ENCODE peak calls at places on chromosomes 2 and 18, in ten cellular contexts. U is body of pancreas, P is breast epithelium, L is ovary, V is adrenal gland, I is heart left ventricle, J is stomach, F is esophagus muscularis mucosa, K is thyroid gland, H is tibial nerve. G is an unnamed sample. For H3K4me1, the result is how much of the 10 kb centered on the place peaks cover.

GRCh38 chr18:58807766-58808165 is 56.9 kb upstream of the ZNF532 start:
- DNase-seq in I (no peak), U (no peak), H (no peak), J (no peak), F (no peak), P (no peak), K (peak), V (no peak), L (no peak), G (no peak)

GRCh38 chr2:133138693-133139092 is 429.6 kb downstream of the NCKAP5 start:
- DNase-seq in K (peak), L (no peak), H (no peak), F (no peak), P (no peak), U (no peak), I (no peak), V (no peak), J (no peak), G (no peak)

GRCh38 chr2:217652761-217653160 is 350.0 kb downstream of the TNS1 start:
- DNase-seq in V (no peak), J (no peak), K (no peak), H (no peak), P (no peak), I (no peak), F (no peak), U (no peak), L (no peak), G (no peak)

GRCh38 chr2:67453365-67453764 is 56.2 kb downstream of the ETAA1 start:
- DNase-seq in L (no peak), J (no peak), V (peak), U (no peak), F (no peak), P (no peak), K (no peak), H (no peak), I (no peak), G (no peak)

GRCh38 chr18:55988537-55988936 is 400.5 kb upstream of the TCF4 start:
- DNase-seq in U (no peak), J (no peak), F (no peak), H (no peak), K (no peak), V (no peak), I (peak), P (no peak), L (no peak), G (no peak)

GRCh38 chr2:168849610-168850009 is 40.6 kb downstream of the SPC25 start:
- DNase-seq in F (no peak), I (peak), U (peak), L (peak), K (peak), P (no peak), J (peak), V (peak), H (no peak), G (peak)

GRCh38 chr2:191298306-191298705 is 53.1 kb downstream of the MYO1B start:
- DNase-seq in L (no peak), J (no peak), V (no peak), H (no peak), F (no peak), U (no peak), P (no peak), I (no peak), K (no peak), G (no peak)

GRCh38 chr2:26346454-26347053 is at the start of gene ADGRF3:
- DNase-seq in J (peak), F (no peak), H (no peak), V (peak), L (peak), U (peak), P (peak), I (peak), K (peak), G (peak)

GRCh38 chr2:72780483-72780882 is 45.4 kb downstream of the EXOC6B start:
- DNase-seq in L (no peak), I (no peak), P (no peak), H (no peak), V (no peak), F (no peak), K (no peak), J (no peak), U (peak), G (no peak)

GRCh38 chr18:31683968-31684278 is 458 bp downstream of the B4GALT6 start:
- DNase-seq in J (no peak), H (no peak), K (no peak), U (no peak), V (no peak), I (no peak), P (no peak), L (no peak), F (no peak), G (no peak)

GRCh38 chr18:845152-845819 is 33.2 kb upstream of the YES1 start:
- DNase-seq in U (no peak), I (peak), F (no peak), L (no peak), K (no peak), H (no peak), V (no peak), P (no peak), J (no peak), G (no peak)

GRCh38 chr2:179031731-179032408 is 18.1 kb downstream of the CCDC141 start:
- DNase-seq in P (no peak), L (no peak), U (no peak), K (no peak), I (no peak), J (no peak), F (no peak), V (no peak), H (no peak), G (no peak)

GRCh38 chr2:10161961-10162441 is 39.5 kb downstream of the RRM2 start:
- DNase-seq in F (no peak), V (no peak), K (no peak), I (no peak), H (no peak), U (no peak), L (no peak), P (no peak), J (no peak), G (no peak)

GRCh38 chr2:19358242-19359020 is at the start of gene OSR1:
- DNase-seq in J (peak), L (peak), F (peak), I (peak), K (peak), U (peak), P (peak), V (peak), H (no peak), G (peak)

GRCh38 chr2:222470802-222471468 is 46.6 kb downstream of the SGPP2 start:
- DNase-seq in H (no peak), J (no peak), L (no peak), P (no peak), K (no peak), U (no peak), I (no peak), V (no peak), F (no peak), G (no peak)

GRCh38 chr2:177617849-177618248 is 225.3 kb downstream of the AGPS start:
- DNase-seq in L (no peak), V (no peak), I (no peak), P (no peak), H (no peak), J (no peak), U (no peak), F (peak), K (no peak), G (no peak)

GRCh38 chr2:110115291-110116032 is at the start of gene MALL:
- DNase-seq in H (no peak), U (peak), K (peak), J (peak), I (no peak), F (peak), P (no peak), L (no peak), V (no peak), G (no peak)

GRCh38 chr2:105778344-105778607 is 33.6 kb downstream of the NCK2 start:
- DNase-seq in F (no peak), H (no peak), I (no peak), J (no peak), U (no peak), L (no peak), K (no peak), P (no peak), V (no peak), G (no peak)

GRCh38 chr2:27202829-27203228 is 9.0 kb upstream of the ATRAID start:
- DNase-seq in V (no peak), P (no peak), U (no peak), L (no peak), K (no peak), H (no peak), F (no peak), I (no peak), J (no peak), G (no peak)

GRCh38 chr2:216804357-216805350 is 55.2 kb downstream of the TNP1 start:
- DNase-seq in J (no peak), P (no peak), H (no peak), U (no peak), I (no peak), L (no peak), K (no peak), F (no peak), V (no peak), G (no peak)

GRCh38 chr2:221124542-221125235 is 447.4 kb downstream of the EPHA4 start:
- DNase-seq in U (no peak), H (no peak), L (no peak), V (no peak), P (peak), I (peak), J (no peak), K (no peak), F (no peak), G (no peak)

GRCh38 chr2:109694190-109694589 is 80.0 kb downstream of the SOWAHC start:
- DNase-seq in P (peak), K (peak), L (no peak), V (peak), J (no peak), I (no peak), U (no peak), H (no peak), F (no peak), G (no peak)

GRCh38 chr2:166382-166781 is 97.5 kb downstream of the SH3YL1 start:
- DNase-seq in K (no peak), I (no peak), P (no peak), U (peak), F (no peak), V (no peak), H (no peak), L (no peak), J (no peak), G (no peak)

GRCh38 chr18:35682282-35682867 is 100.8 kb downstream of the GALNT1 start:
- DNase-seq in J (no peak), V (no peak), F (no peak), K (no peak), H (no peak), L (no peak), U (no peak), P (no peak), I (no peak), G (no peak)

GRCh38 chr2:204665771-204666170 is 120.5 kb downstream of the PARD3B start:
- DNase-seq in F (no peak), H (no peak), V (no peak), K (no peak), J (no peak), P (no peak), I (no peak), L (no peak), U (no peak), G (no peak)
- H3K4me3 ChIP-seq in F (no peak), H (no peak), V (no peak), K (no peak), J (no peak), P (no peak), I (no peak), L (no peak), U (no peak), G (no peak)

DNA sequence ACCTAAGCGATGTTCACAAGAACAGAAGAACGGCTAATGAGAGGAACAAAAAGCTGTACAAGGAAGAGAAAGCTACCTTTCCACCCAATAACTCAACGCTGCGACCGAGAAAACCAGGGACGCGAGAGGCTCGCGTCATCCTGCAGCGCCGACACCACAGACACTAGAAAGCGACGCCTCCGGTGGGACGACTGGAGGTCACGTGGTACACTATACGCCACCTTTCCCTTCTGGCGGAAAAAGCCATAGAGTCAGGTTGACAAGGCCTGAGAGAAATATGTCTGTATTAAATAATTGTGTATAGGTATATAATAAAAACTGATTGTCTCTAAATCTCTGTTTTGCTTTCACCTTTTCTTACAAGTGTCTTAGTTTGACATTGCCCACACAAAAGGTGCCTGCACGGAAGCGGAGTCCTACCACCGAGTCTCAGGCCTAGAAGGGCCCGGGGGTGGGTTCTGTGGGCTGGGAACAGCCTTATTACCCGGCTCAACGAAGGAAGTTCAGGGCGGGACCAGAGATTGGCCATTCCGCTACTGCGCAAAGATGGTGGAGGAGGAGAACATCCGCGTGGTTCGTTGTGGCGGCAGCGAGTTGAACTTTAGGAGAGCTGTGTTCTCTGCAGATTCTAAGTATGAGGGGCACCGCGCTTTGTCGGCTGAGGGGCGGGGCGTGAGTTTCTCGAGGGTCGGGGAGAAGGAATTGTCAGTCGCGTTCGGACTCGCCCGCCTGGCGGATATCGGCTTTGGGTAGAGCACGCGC is at the start of gene WDR75:
- DNase-seq in I (peak), P (peak), K (peak), U (peak), H (peak), J (peak), V (peak), F (peak), L (peak), G (peak)
- TF ChIP-seq POLR2A in I (no peak), P (peak), K (peak), U (peak), H (peak), J (peak), V (peak), F (peak), L (peak), G (peak)

GRCh38 chr2:85435986-85436835 is 17.7 kb downstream of the SH2D6 start:
- DNase-seq in P (no peak), L (no peak), J (no peak), I (no peak), F (no peak), H (no peak), K (peak), U (no peak), V (no peak), G (no peak)
- H3K4me1 ChIP-seq in P (under half), L (under half), J (under half), I (under half), F (half or more), H (half or more), K (half or more), U (half or more), V (under half), G (under half)

DNA sequence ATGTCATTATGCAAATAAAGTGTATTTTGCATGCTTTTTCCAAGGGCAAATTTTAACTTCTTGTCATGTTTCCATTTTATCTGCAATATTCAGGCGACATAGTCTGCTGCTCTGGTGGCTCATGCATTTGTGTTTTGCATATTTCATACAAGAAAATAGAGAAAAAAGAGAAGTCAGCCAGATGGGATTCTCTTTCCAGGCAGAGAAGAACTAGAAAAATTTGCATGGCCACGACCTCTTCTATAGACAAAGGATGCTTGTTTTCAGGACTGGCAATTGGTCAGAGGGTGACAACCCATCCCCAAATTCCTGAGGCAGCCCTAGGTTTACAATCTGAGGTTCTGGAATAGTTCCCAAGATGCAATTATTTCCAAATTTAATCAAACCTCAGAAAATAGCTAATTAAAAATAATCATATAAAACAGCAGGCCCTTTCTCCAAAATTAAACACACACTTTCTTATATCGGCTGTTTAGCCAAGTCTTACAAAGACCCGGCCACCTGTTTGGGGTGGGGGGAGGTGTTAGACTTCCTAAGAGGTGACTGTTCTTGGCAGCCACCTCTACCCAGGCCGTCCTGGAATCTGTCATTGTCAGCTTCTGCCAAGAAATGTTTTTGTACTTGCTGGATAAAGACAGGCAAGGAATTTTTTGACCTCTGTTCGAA is 20.6 kb upstream of the SOS1 start:
- DNase-seq in V (no peak), I (no peak), J (no peak), K (no peak), U (no peak), H (no peak), L (no peak), P (no peak), F (no peak), G (no peak)
- H3K4me3 ChIP-seq in V (no peak), I (no peak), J (no peak), K (no peak), U (no peak), H (no peak), L (no peak), P (no peak), F (no peak), G (no peak)

GRCh38 chr2:113183703-113184102 is 9.9 kb downstream of the PSD4 start:
- DNase-seq in K (no peak), H (no peak), V (no peak), P (no peak), J (no peak), F (no peak), I (no peak), U (no peak), L (no peak), G (no peak)
- TF ChIP-seq POLR2A in K (no peak), H (no peak), V (no peak), P (no peak), J (no peak), F (no peak), I (no peak), U (no peak), L (no peak), G (no peak)

DNA sequence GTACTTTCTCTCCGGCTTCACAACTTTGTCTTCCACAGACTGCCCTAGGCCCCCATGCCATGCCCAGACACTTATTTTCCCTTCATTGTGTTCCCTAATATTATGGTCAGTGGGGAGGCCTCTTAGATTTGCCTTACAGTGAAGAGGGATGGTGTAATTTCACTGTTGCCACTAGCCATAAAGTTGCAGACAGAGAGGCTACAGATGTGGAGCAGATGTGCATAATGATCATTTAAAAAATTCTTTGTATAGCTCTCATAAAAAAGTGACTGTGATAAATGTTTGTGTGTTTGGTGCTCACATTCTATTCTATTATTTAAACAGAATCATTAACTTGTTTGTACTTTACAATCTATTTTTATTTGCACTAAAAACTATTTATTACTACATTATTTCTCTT is 67.5 kb upstream of the FN1 start:
- DNase-seq in P (no peak), V (no peak), K (no peak), F (no peak), L (no peak), I (no peak), J (no peak), U (no peak), H (no peak), G (no peak)
- H3K4me1 ChIP-seq in P (under half), V (under half), K (under half), F (under half), L (under half), I (under half), J (under half), U (under half), H (under half), G (under half)

DNA sequence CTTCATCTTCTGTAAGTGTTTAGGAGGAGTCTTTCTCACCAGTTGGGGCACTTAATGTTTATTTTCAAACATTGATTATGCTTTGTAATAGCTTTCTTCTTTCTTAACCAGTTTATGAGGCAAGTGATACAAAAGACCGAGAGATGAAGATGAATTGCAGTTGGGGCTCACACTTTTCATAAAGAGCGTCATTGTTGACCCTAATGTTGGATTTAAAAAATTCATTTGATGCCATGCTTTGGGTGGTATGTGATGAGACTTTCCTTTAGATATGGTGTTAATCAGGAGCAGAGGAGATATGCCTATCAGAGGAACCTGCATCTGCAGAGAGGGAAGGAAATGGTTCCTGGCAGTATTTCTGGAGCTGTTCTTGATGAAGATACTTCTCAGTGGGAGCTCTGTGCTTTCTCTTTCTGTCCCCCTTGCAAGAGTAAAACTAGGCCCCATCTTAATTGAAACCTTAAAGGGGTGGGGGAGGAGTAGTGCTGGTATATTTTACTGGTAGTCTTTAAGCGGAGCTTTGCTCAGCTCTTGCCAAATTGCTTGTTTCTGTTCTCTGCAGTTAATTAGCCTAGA is 2.3 kb downstream of the EML4 start:
- DNase-seq in L (no peak), F (no peak), P (no peak), U (no peak), V (no peak), H (no peak), J (no peak), I (no peak), K (no peak), G (no peak)
- H3K4me3 ChIP-seq in L (no peak), F (no peak), P (peak), U (no peak), V (no peak), H (peak), J (peak), I (no peak), K (no peak), G (peak)

G was measured in right lobe of liver.